ENCODE peak calls at places on chromosomes 4 and X, in nine cellular contexts. Q is psoas muscle; B is stomach; H is brain microvascular endothelial cell; M is CD4-positive, alpha-beta T cell; Z is heart right ventricle; I is IMR-90; A is pancreas; E is cardiac muscle cell. N is an unnamed sample. For H3K27me3, the result is how much of the 10 kb centered on the place peaks cover.

GRCh38 chrX:65697915-65698796 is 30.7 kb downstream of the MSN start:
- DNase-seq in Q (no peak), B (peak), H (no peak), M (peak), Z (peak), I (no peak), A (no peak), E (peak), N (no peak)

GRCh38 chr4:168908093-168908492 is 102.0 kb downstream of the CBR4 start:
- DNase-seq in Q (no peak), B (no peak), H (peak), M (no peak), Z (no peak), I (peak), A (no peak), E (peak), N (peak)

GRCh38 chrX:42386681-42387080 is 391.3 kb downstream of the PPP1R2C start:
- DNase-seq in Q (no peak), B (no peak), H (no peak), M (no peak), Z (no peak), I (no peak), A (no peak), E (no peak), N (no peak)

GRCh38 chr4:122500852-122501501 is 44.5 kb upstream of the IL2 start:
- DNase-seq in Q (no peak), B (peak), H (peak), M (no peak), Z (no peak), I (no peak), A (no peak), E (peak), N (no peak)

GRCh38 chr4:54254915-54255246 is 25.8 kb downstream of the PDGFRA start:
- DNase-seq in Q (no peak), B (no peak), H (no peak), M (no peak), Z (no peak), I (no peak), A (no peak), E (peak), N (no peak)

GRCh38 chr4:7778524-7779193 is 161.0 kb downstream of the AFAP1 start:
- DNase-seq in Q (no peak), B (no peak), H (no peak), M (no peak), Z (no peak), I (peak), A (no peak), E (no peak), N (no peak)

GRCh38 chr4:40984051-40984450 is 230.3 kb downstream of the APBB2 start:
- DNase-seq in Q (no peak), B (no peak), H (no peak), M (no peak), Z (no peak), I (peak), A (no peak), E (no peak), N (no peak)

GRCh38 chr4:139828966-139829662 is 163.5 kb downstream of the MGST2 start:
- DNase-seq in Q (no peak), B (no peak), H (no peak), M (no peak), Z (no peak), I (no peak), A (no peak), E (no peak), N (no peak)

GRCh38 chrX:86460760-86461159 is 312.5 kb downstream of the DACH2 start:
- DNase-seq in Q (no peak), B (no peak), H (no peak), M (no peak), Z (no peak), I (no peak), A (no peak), E (no peak), N (no peak)
- H3K27me3 ChIP-seq in Q (under half), B (under half), H (under half), M (under half), Z (under half), I (under half), A (under half), E (under half), N (under half)

GRCh38 chrX:34879876-34880275 is 62.7 kb upstream of the FAM47B start:
- DNase-seq in Q (no peak), B (no peak), H (no peak), M (no peak), Z (no peak), I (no peak), A (no peak), E (no peak), N (no peak)

GRCh38 chrX:34881671-34882070 is 60.9 kb upstream of the FAM47B start:
- DNase-seq in Q (no peak), B (no peak), H (no peak), M (no peak), Z (no peak), I (no peak), A (no peak), E (no peak), N (no peak)

GRCh38 chrX:34880656-34881055 is 61.9 kb upstream of the FAM47B start:
- DNase-seq in Q (no peak), B (no peak), H (peak), M (no peak), Z (no peak), I (peak), A (no peak), E (peak), N (peak)

GRCh38 chrX:34886011-34886410 is 56.6 kb upstream of the FAM47B start:
- DNase-seq in Q (no peak), B (no peak), H (no peak), M (no peak), Z (no peak), I (no peak), A (no peak), E (peak), N (no peak)

GRCh38 chrX:34884693-34885277 is 57.8 kb upstream of the FAM47B start:
- DNase-seq in Q (no peak), B (no peak), H (peak), M (no peak), Z (no peak), I (peak), A (no peak), E (peak), N (peak)
- H3K27ac ChIP-seq in Q (no peak), B (no peak), H (peak), M (no peak), Z (no peak), I (no peak), A (no peak), E (no peak), N (peak)

GRCh38 chr4:48046059-48046458 is 29.5 kb downstream of the NIPAL1 start:
- DNase-seq in Q (no peak), B (peak), H (no peak), M (no peak), Z (no peak), I (no peak), A (no peak), E (no peak), N (no peak)
- H3K27me3 ChIP-seq in Q (under half), B (under half), H (under half), M (under half), Z (under half), I (under half), A (under half), E (under half), N (under half)

GRCh38 chr4:151147000-151147399 is 47.6 kb downstream of the RPS3A start:
- DNase-seq in Q (no peak), B (no peak), H (no peak), M (no peak), Z (no peak), I (peak), A (no peak), E (peak), N (no peak)

GRCh38 chr4:151153585-151153984 is 54.2 kb downstream of the RPS3A start:
- DNase-seq in Q (no peak), B (no peak), H (no peak), M (no peak), Z (no peak), I (no peak), A (no peak), E (no peak), N (no peak)

GRCh38 chr4:151152033-151152432 is 52.6 kb downstream of the RPS3A start:
- DNase-seq in Q (no peak), B (no peak), H (no peak), M (no peak), Z (no peak), I (no peak), A (no peak), E (peak), N (no peak)

GRCh38 chr4:151150821-151151580 is 51.6 kb downstream of the RPS3A start:
- DNase-seq in Q (no peak), B (no peak), H (no peak), M (no peak), Z (no peak), I (no peak), A (no peak), E (no peak), N (no peak)
- H3K27ac ChIP-seq in Q (no peak), B (no peak), H (no peak), M (no peak), Z (no peak), I (no peak), A (no peak), E (no peak), N (no peak)

GRCh38 chrX:54066841-54067240 is 22.6 kb upstream of the PHF8 start:
- DNase-seq in Q (no peak), B (no peak), H (no peak), M (no peak), Z (no peak), I (peak), A (no peak), E (peak), N (peak)
- H3K27me3 ChIP-seq in Q (under half), B (under half), H (under half), M (under half), Z (under half), I (under half), A (under half), E (under half), N (under half)

DNA sequence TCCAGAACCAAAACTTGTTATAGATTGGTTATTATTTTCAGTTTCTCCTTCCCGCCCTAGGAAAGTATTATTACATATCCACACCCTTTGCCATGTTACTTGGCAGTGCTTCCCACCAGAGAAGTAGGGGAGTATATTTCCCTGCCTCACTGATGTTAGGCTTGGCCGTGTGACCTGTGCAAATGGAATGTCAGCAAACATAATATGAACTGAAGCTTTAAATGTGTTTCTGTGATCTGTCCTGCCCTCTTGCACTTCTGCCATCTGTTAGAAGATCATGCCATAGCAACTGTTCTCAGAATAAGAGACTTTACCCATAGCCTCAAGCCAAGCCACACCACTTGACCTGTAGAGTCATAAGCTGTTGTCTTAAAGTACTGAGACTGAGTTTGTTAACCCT is 36.7 kb upstream of the NEUROG2 start:
- DNase-seq in Q (no peak), B (no peak), H (peak), M (no peak), Z (no peak), I (peak), A (no peak), E (peak), N (peak)
- H3K27ac ChIP-seq in Q (no peak), B (no peak), H (no peak), M (no peak), Z (no peak), I (no peak), A (no peak), E (no peak), N (peak)